ENCODE peak calls at places on chromosomes 4 and X, in five cellular contexts. J is colonic mucosa, G is HepG2, S is H1, M is cardiac muscle cell. N is an unnamed sample.

GRCh38 chrX:119155416-119156035 is 27.9 kb upstream of the KIAA1210 start:
- DNase-seq in J (peak; percentile 31), G (no peak), S (no peak), M (no peak), N (peak; percentile 23)

GRCh38 chrX:41720125-41720780 is 3.7 kb upstream of the GPR82 start:
- DNase-seq in J (no peak), G (no peak), S (no peak), M (no peak), N (peak; percentile 51)

GRCh38 chr4:2301806-2302205 is 39.9 kb upstream of the MXD4 start:
- DNase-seq in J (peak; percentile 17), G (no peak), S (no peak), M (no peak), N (no peak)

GRCh38 chr4:111798840-111799239 is 346.4 kb upstream of the FAM241A start:
- DNase-seq in J (no peak), G (no peak), S (no peak), M (peak; percentile 37), N (no peak)

GRCh38 chrX:136055651-136056221 is 70.5 kb downstream of the SLC9A6 start:
- DNase-seq in J (no peak), G (no peak), S (no peak), M (no peak), N (no peak)

GRCh38 chr4:39305902-39306677 is 60.1 kb downstream of the RFC1 start:
- DNase-seq in J (no peak), G (no peak), S (no peak), M (no peak), N (no peak)

GRCh38 chr4:1041936-1042330 is 30.5 kb downstream of the FGFRL1 start:
- DNase-seq in J (no peak), G (no peak), S (no peak), M (no peak), N (no peak)

GRCh38 chr4:113069212-113069892 is 19.9 kb downstream of the ANK2 start:
- DNase-seq in J (no peak), G (peak; percentile 5), S (no peak), M (no peak), N (no peak)

GRCh38 chr4:115781528-115782146 is 668.2 kb upstream of the NDST4 start:
- DNase-seq in J (no peak), G (no peak), S (no peak), M (no peak), N (no peak)

GRCh38 chrX:125005863-125006262 is 313.8 kb upstream of the TEX13C start:
- DNase-seq in J (no peak), G (no peak), S (no peak), M (no peak), N (no peak)

GRCh38 chrX:7330551-7330950 is 182.6 kb upstream of the PUDP start:
- DNase-seq in J (no peak), G (no peak), S (no peak), M (no peak), N (no peak)

GRCh38 chr4:120977435-120977997 is 55.0 kb upstream of the PRDM5 start:
- DNase-seq in J (peak; percentile 59), G (peak; percentile 10), S (no peak), M (no peak), N (peak; percentile 16)

GRCh38 chr4:87235020-87235671 is 14.7 kb upstream of the KLHL8 start:
- DNase-seq in J (no peak), G (no peak), S (no peak), M (no peak), N (no peak)
- H3K4me3 ChIP-seq in J (peak overlapping the region; percentile 42), G (no peak overlapping the region), S (peak overlapping the region; percentile 48), M (peak overlapping the region; percentile 28), N (no peak overlapping the region)

GRCh38 chr4:71383984-71384383 is 45.2 kb downstream of the SLC4A4 start:
- DNase-seq in J (no peak), G (no peak), S (no peak), M (no peak), N (no peak)
- H3K4me1 ChIP-seq in J (no peaks in the 10 kb centered on the region), G (no peaks in the 10 kb centered on the region), S (no peaks in the 10 kb centered on the region), M (peaks cover 13% of the 10 kb centered on the region), N (peaks cover 2% of the 10 kb centered on the region)

DNA sequence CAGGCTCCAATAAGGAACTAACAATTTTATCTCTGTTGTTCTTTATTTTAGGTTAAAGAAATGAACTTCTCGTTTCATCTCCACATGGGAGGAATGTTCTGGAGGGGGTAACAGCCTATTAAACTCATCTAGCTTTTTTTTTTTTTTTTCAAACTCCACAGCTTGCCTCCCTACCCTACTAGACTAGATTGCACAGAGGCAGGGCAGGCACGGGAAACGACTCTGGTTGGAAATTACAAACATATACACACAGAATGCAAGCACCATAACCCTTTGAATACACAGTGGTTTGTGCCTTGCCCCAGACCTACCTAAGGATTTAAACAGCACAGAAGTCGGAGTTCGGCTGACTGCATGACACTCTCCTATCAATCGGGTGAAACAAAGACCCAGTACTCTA is 2.7 kb downstream of the MECP2 start:
- DNase-seq in J (no peak), G (no peak), S (no peak), M (no peak), N (no peak)
- H3K4me3 ChIP-seq in J (no peak overlapping the region), G (no peak overlapping the region), S (peak overlapping the region; percentile 92), M (no peak overlapping the region), N (no peak overlapping the region)

DNA sequence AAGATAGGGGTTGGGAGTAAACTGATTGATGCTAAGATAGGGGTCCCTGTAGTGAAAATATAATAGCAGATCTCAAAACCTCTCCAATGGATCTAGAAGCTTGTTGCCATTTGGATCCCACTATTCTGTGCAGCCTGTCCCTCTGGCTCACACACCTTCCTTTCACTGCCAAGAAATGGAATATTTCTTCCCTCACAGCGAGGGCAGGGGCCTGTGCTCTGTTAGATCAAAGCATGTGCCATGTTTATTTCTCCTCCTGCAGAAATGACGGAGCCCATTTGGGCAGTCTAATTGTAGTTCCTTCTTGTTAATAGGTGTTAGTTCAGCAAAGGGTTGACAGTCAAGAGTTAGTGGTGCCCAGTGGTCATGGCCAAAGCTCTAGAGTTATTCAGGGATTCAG is 106.7 kb downstream of the STOX2 start:
- DNase-seq in J (no peak), G (no peak), S (no peak), M (no peak), N (no peak)
- H3K4me1 ChIP-seq in J (no peaks in the 10 kb centered on the region), G (no peaks in the 10 kb centered on the region), S (no peaks in the 10 kb centered on the region), M (peaks cover 19% of the 10 kb centered on the region), N (peaks cover 2% of the 10 kb centered on the region)

GRCh38 chr4:3388461-3389185 is 53.1 kb upstream of the HGFAC start:
- DNase-seq in J (no peak), G (no peak), S (peak; percentile 57), M (peak; percentile 78), N (no peak)

GRCh38 chr4:3387943-3388348 is 53.8 kb upstream of the HGFAC start:
- DNase-seq in J (peak; percentile 76), G (no peak), S (peak; percentile 47), M (peak; percentile 44), N (peak; percentile 5)

GRCh38 chr4:3387154-3387942 is 54.4 kb upstream of the HGFAC start:
- DNase-seq in J (no peak), G (no peak), S (peak; percentile 48), M (no peak), N (no peak)

GRCh38 chr4:3389879-3390840 is 51.6 kb upstream of the HGFAC start:
- DNase-seq in J (no peak), G (no peak), S (peak; percentile 54), M (peak; percentile 28), N (no peak)

GRCh38 chr4:3389186-3389878 is 52.4 kb upstream of the HGFAC start:
- DNase-seq in J (no peak), G (no peak), S (peak; percentile 45), M (no peak), N (no peak)
- H3K4me3 ChIP-seq in J (no peak overlapping the region), G (no peak overlapping the region), S (no peak overlapping the region), M (no peak overlapping the region), N (no peak overlapping the region)

GRCh38 chr4:64821612-64822011 is 412.4 kb upstream of the TECRL start:
- DNase-seq in J (no peak), G (no peak), S (no peak), M (no peak), N (no peak)
- H3K4me1 ChIP-seq in J (no peaks in the 10 kb centered on the region), G (no peaks in the 10 kb centered on the region), S (no peaks in the 10 kb centered on the region), M (no peaks in the 10 kb centered on the region), N (no peaks in the 10 kb centered on the region)

GRCh38 chr4:183797041-183797444 is 108.1 kb upstream of the STOX2 start:
- DNase-seq in J (peak; percentile 29), G (no peak), S (no peak), M (peak; percentile 24), N (no peak)

GRCh38 chr4:183798921-183799307 is 106.2 kb upstream of the STOX2 start:
- DNase-seq in J (no peak), G (no peak), S (no peak), M (no peak), N (no peak)

GRCh38 chr4:183798249-183798920 is 106.7 kb upstream of the STOX2 start:
- DNase-seq in J (peak; percentile 16), G (no peak), S (peak; percentile 58), M (peak; percentile 44), N (peak; percentile 7)

GRCh38 chr4:183801460-183802168 is 103.5 kb upstream of the STOX2 start:
- DNase-seq in J (no peak), G (no peak), S (no peak), M (no peak), N (no peak)

GRCh38 chr4:183797445-183798248 is 107.5 kb upstream of the STOX2 start:
- DNase-seq in J (peak; percentile 28), G (no peak), S (peak; percentile 74), M (peak; percentile 53), N (peak; percentile 8)
- H3K4me3 ChIP-seq in J (peak overlapping the region; percentile 42), G (peak overlapping the region; percentile 27), S (peak overlapping the region; percentile 71), M (peak overlapping the region; percentile 50), N (peak overlapping the region; percentile 50)

GRCh38 chrX:45758319-45758718 is 557.6 kb upstream of the DIPK2B start:
- DNase-seq in J (no peak), G (no peak), S (no peak), M (no peak), N (peak; percentile 38)

GRCh38 chrX:45758738-45759397 is 558.2 kb upstream of the DIPK2B start:
- DNase-seq in J (no peak), G (no peak), S (no peak), M (no peak), N (peak; percentile 30)

GRCh38 chrX:45757272-45757671 is 556.6 kb upstream of the DIPK2B start:
- DNase-seq in J (no peak), G (no peak), S (no peak), M (no peak), N (no peak)

GRCh38 chrX:45756562-45756961 is 555.9 kb upstream of the DIPK2B start:
- DNase-seq in J (no peak), G (no peak), S (no peak), M (no peak), N (no peak)

DNA sequence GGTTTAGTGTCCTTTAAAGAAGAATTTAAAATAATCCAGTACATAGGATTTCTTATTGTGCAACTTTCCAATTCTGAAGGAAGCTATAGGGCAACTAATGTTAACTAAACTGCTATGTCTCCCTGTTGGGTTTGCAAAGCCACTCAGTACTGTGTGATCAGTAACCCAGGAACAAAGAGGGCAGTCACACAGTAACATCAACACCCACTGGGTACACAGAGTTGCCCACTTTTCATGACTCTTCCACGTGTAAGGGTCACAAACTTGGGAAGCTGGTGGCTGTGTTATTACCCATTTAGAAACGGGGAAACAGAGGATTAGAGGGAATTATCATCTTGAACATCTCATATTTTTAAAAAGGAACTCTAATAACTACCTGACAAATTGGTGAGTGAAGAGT is 555.0 kb upstream of the DIPK2B start:
- DNase-seq in J (no peak), G (no peak), S (no peak), M (no peak), N (no peak)
- H3K4me1 ChIP-seq in J (no peaks in the 10 kb centered on the region), G (peaks cover 23% of the 10 kb centered on the region), S (no peaks in the 10 kb centered on the region), M (no peaks in the 10 kb centered on the region), N (peaks cover 3% of the 10 kb centered on the region)